ENCODE peak calls at places on chromosomes 2 and 18, in eight cellular contexts. N, V, W, F, I, T, J and Q are unnamed samples.
A peak's percentile ranks its signal among the peaks of the same experiment; 100 is the strongest.

GRCh38 chr2:235766206-235766794 is 272.5 kb downstream of the AGAP1 start:
- DNase-seq in I (peak; percentile 93), J (peak; percentile 81), F (peak; percentile 92), V (peak; percentile 44), W (peak; percentile 77), T (peak; percentile 69), N (peak; percentile 83), Q (no peak)

GRCh38 chr2:108922141-108922915 is 66.7 kb downstream of the EDAR start:
- DNase-seq in V (no peak), T (no peak), W (no peak), N (peak; percentile 7), I (no peak), F (no peak), J (no peak), Q (no peak)

GRCh38 chr18:26091047-26091630 is 726 bp upstream of the SS18 start:
- DNase-seq in W (no peak), J (peak; percentile 32), V (peak; percentile 13), F (no peak), N (no peak), I (no peak), T (peak; percentile 89), Q (no peak)

GRCh38 chr2:62662548-62662947 is 43.0 kb upstream of the EHBP1 start:
- DNase-seq in V (no peak), W (no peak), N (peak; percentile 77), J (no peak), I (no peak), F (no peak), T (peak; percentile 36), Q (no peak)

GRCh38 chr18:10025756-10026290 is 112.0 kb downstream of the VAPA start:
- DNase-seq in I (no peak), T (no peak), V (no peak), J (no peak), W (no peak), N (peak; percentile 85), F (no peak), Q (no peak)

GRCh38 chr2:154849482-154849881 is 151.0 kb downstream of the KCNJ3 start:
- DNase-seq in W (no peak), I (no peak), T (no peak), F (no peak), N (no peak), J (no peak), V (no peak), Q (no peak)

GRCh38 chr2:233711312-233712008 is 1.2 kb upstream of the UGT1A5 start:
- DNase-seq in I (peak; percentile 75), N (peak; percentile 87), V (no peak), W (peak; percentile 71), F (peak; percentile 89), T (peak; percentile 68), J (peak; percentile 47), Q (no peak)

GRCh38 chr2:23009545-23010149 is 375.3 kb upstream of the KLHL29 start:
- DNase-seq in I (peak; percentile 68), N (peak; percentile 21), J (no peak), F (peak; percentile 38), V (no peak), W (no peak), T (no peak), Q (no peak)

GRCh38 chr2:237500681-237501424 is 13.8 kb downstream of the MLPH start:
- DNase-seq in W (peak; percentile 87), F (peak; percentile 33), N (peak; percentile 86), J (peak; percentile 96), V (peak; percentile 99), I (peak; percentile 100), T (no peak), Q (peak; percentile 100)

GRCh38 chr2:26527726-26528125 is 49.8 kb upstream of the OTOF start:
- DNase-seq in I (no peak), W (no peak), J (no peak), N (no peak), F (no peak), V (no peak), T (no peak), Q (no peak)

GRCh38 chr2:180728928-180729559 is 251.4 kb upstream of the UBE2E3 start:
- DNase-seq in V (peak; percentile 67), J (peak; percentile 43), T (no peak), N (peak; percentile 92), W (no peak), F (no peak), I (peak; percentile 73), Q (peak; percentile 68)

GRCh38 chr2:240464514-240465241 is 29.2 kb downstream of the GPC1 start:
- DNase-seq in N (no peak), V (no peak), T (no peak), J (no peak), W (no peak), F (peak; percentile 3), I (no peak), Q (no peak)

GRCh38 chr2:239118675-239119211 is 270.9 kb downstream of the TWIST2 start:
- DNase-seq in F (no peak), W (no peak), V (no peak), I (no peak), J (no peak), N (no peak), T (peak; percentile 22), Q (no peak)

GRCh38 chr18:45602926-45603325 is 12.3 kb upstream of the SLC14A2 start:
- DNase-seq in N (no peak), W (no peak), J (no peak), V (no peak), I (no peak), F (no peak), T (no peak), Q (no peak)

GRCh38 chr2:30293303-30293912 is 62.1 kb downstream of the LBH start:
- DNase-seq in F (no peak), T (no peak), J (peak; percentile 43), I (peak; percentile 66), W (peak; percentile 25), N (peak; percentile 77), V (peak; percentile 77), Q (peak; percentile 99)

GRCh38 chr18:63505566-63506335 is 29.0 kb downstream of the SERPINB5 start:
- DNase-seq in V (no peak), W (peak; percentile 53), N (peak; percentile 35), F (peak; percentile 37), T (peak; percentile 33), J (no peak), I (peak; percentile 29), Q (no peak)

GRCh38 chr2:25697559-25698341 is 24.4 kb upstream of the DTNB start:
- DNase-seq in J (no peak), I (no peak), W (no peak), N (no peak), T (no peak), V (no peak), F (no peak), Q (no peak)

GRCh38 chr2:187435756-187436155 is 12.3 kb downstream of the CALCRL start:
- DNase-seq in W (no peak), J (no peak), V (no peak), I (no peak), T (no peak), F (no peak), N (no peak), Q (no peak)

GRCh38 chr2:200862532-200863000 is 1.9 kb downstream of the CLK1 start:
- DNase-seq in F (peak; percentile 68), T (peak; percentile 59), W (peak; percentile 62), J (no peak), N (peak; percentile 71), I (peak; percentile 68), V (peak; percentile 44), Q (peak; percentile 28)

GRCh38 chr2:219497495-219498279 is 1.0 kb upstream of the GMPPA start:
- DNase-seq in I (peak; percentile 53), V (peak; percentile 37), T (peak; percentile 64), J (no peak), W (peak; percentile 76), F (peak; percentile 89), N (peak; percentile 78), Q (no peak)

GRCh38 chr2:199740111-199740428 is 110.9 kb downstream of the FTCDNL1 start:
- DNase-seq in F (no peak), I (no peak), V (no peak), N (no peak), J (no peak), W (no peak), T (no peak), Q (no peak)
- TF ChIP-seq CTCF in F (no peak), I (no peak), V (no peak), N (no peak), J (no peak), W (no peak), T (no peak), Q (no peak)

GRCh38 chr2:208542465-208543041 is 136.0 kb downstream of the PTH2R start:
- DNase-seq in F (no peak), N (no peak), T (no peak), V (no peak), J (no peak), W (no peak), I (no peak), Q (no peak)
- H3K4me3 ChIP-seq in F (no peak overlapping the region), N (no peak overlapping the region), T (no peak overlapping the region), V (no peak overlapping the region), J (no peak overlapping the region), W (no peak overlapping the region), I (no peak overlapping the region), Q (no peak overlapping the region)

GRCh38 chr2:241509408-241509784 is 1.0 kb upstream of the STK25 start:
- DNase-seq in T (no peak), J (no peak), N (no peak), W (no peak), I (no peak), F (no peak), V (no peak), Q (no peak)

GRCh38 chr2:241508240-241508509 is 209 bp downstream of the STK25 start:
- DNase-seq in W (no peak), T (no peak), I (no peak), F (no peak), J (no peak), N (no peak), V (no peak), Q (no peak)

GRCh38 chr2:241508510-241509407 is at the start of gene STK25:
- DNase-seq in I (peak; percentile 97), F (peak; percentile 99), J (peak; percentile 90), W (peak; percentile 99), T (peak; percentile 99), V (peak; percentile 89), N (peak; percentile 97), Q (peak; percentile 86)

GRCh38 chr2:241506793-241507429 is 1.5 kb downstream of the STK25 start:
- DNase-seq in N (no peak), F (no peak), V (no peak), T (no peak), J (no peak), W (no peak), I (no peak), Q (no peak)

GRCh38 chr2:241507430-241508239 is 749 bp downstream of the STK25 start:
- DNase-seq in J (no peak), N (peak; percentile 22), V (no peak), W (peak; percentile 68), I (no peak), T (peak; percentile 47), F (peak; percentile 83), Q (no peak)
- TF ChIP-seq CTCF in J (no peak), N (no peak), V (peak; percentile 35), W (no peak), I (peak; percentile 45), T (peak; percentile 24), F (no peak), Q (peak; percentile 40)

DNA sequence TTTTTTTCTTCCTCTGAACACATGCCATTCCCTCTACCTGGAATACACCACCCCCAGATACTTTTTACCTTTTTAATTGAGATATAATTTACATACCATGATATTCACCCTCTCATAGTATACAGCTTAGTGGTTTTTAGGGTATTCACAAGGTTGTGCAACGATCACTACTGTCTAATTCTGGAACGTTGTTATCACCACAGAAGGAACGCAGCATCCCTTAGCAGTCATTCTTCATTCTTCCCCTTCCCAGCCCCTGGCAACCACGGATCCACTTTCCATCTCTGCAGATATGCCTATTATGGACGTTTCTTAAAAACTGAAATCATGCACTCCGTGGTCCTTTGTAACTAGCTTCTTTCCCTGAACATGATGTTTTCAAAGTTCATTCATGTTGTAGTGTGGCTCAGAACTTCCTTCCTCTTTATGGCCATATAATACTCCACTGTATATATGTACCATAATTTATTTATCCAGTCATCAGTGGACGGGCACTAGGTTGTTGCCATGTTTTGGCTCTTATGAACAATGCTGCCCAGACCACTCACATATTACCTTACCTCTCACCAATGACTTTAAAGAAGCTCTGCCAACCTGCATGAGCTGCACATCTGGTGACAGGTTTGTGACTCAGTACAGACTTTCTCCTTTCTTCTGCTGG is 168.9 kb downstream of the CTIF start:
- DNase-seq in J (no peak), T (no peak), W (no peak), N (no peak), V (no peak), F (no peak), I (no peak), Q (no peak)
- H3K4me3 ChIP-seq in J (no peak overlapping the region), T (no peak overlapping the region), W (no peak overlapping the region), N (no peak overlapping the region), V (no peak overlapping the region), F (no peak overlapping the region), I (no peak overlapping the region), Q (no peak overlapping the region)